ENCODE peak calls at places on chromosomes 12 and 14, in six cellular contexts. One of them, this sample, is unnamed. For H3K4me1, the result is how much of the 10 kb centered on the place peaks cover.

GRCh38 chr12:82880442-82880901 is 193.8 kb downstream of the TMTC2 start:
- DNase-seq in pancreas: peak
- DNase-seq in HAP-1: peak
- DNase-seq in neuronal stem cell: no peak
- DNase-seq in mammary epithelial cell: no peak
- DNase-seq in CD4-positive, CD25-positive, alpha-beta regulatory T cell: no peak
- DNase-seq in this sample: no peak

GRCh38 chr14:80316426-80316825 is 105.1 kb upstream of the DIO2 start:
- DNase-seq in pancreas: no peak
- DNase-seq in HAP-1: no peak
- DNase-seq in neuronal stem cell: no peak
- DNase-seq in mammary epithelial cell: no peak
- DNase-seq in CD4-positive, CD25-positive, alpha-beta regulatory T cell: no peak
- DNase-seq in this sample: no peak

GRCh38 chr14:52377940-52378339 is 63.8 kb downstream of the PTGER2 start:
- DNase-seq in pancreas: no peak
- DNase-seq in HAP-1: no peak
- DNase-seq in neuronal stem cell: no peak
- DNase-seq in mammary epithelial cell: no peak
- DNase-seq in CD4-positive, CD25-positive, alpha-beta regulatory T cell: no peak
- DNase-seq in this sample: no peak

GRCh38 chr14:85660243-85660922 is 130.4 kb downstream of the FLRT2 start:
- DNase-seq in pancreas: no peak
- DNase-seq in HAP-1: no peak
- DNase-seq in neuronal stem cell: no peak
- DNase-seq in mammary epithelial cell: no peak
- DNase-seq in CD4-positive, CD25-positive, alpha-beta regulatory T cell: no peak
- DNase-seq in this sample: no peak

GRCh38 chr14:93006484-93007128 is 83.7 kb downstream of the CHGA start:
- DNase-seq in pancreas: no peak
- DNase-seq in HAP-1: no peak
- DNase-seq in neuronal stem cell: no peak
- DNase-seq in mammary epithelial cell: no peak
- DNase-seq in CD4-positive, CD25-positive, alpha-beta regulatory T cell: no peak
- DNase-seq in this sample: no peak

GRCh38 chr12:106296179-106296877 is 6.2 kb upstream of the TCP11L2 start:
- DNase-seq in pancreas: no peak
- DNase-seq in HAP-1: no peak
- DNase-seq in neuronal stem cell: no peak
- DNase-seq in mammary epithelial cell: peak
- DNase-seq in CD4-positive, CD25-positive, alpha-beta regulatory T cell: no peak
- DNase-seq in this sample: no peak

GRCh38 chr14:104358528-104359300 is 220.3 kb downstream of the KIF26A start:
- DNase-seq in pancreas: no peak
- DNase-seq in HAP-1: peak
- DNase-seq in neuronal stem cell: no peak
- DNase-seq in mammary epithelial cell: no peak
- DNase-seq in CD4-positive, CD25-positive, alpha-beta regulatory T cell: no peak
- DNase-seq in this sample: peak

GRCh38 chr12:27164330-27165045 is 79.6 kb upstream of the STK38L start:
- DNase-seq in pancreas: no peak
- DNase-seq in HAP-1: no peak
- DNase-seq in neuronal stem cell: no peak
- DNase-seq in mammary epithelial cell: no peak
- DNase-seq in CD4-positive, CD25-positive, alpha-beta regulatory T cell: no peak
- DNase-seq in this sample: no peak

GRCh38 chr14:61752626-61753025 is 9.6 kb upstream of the SNAPC1 start:
- DNase-seq in pancreas: no peak
- DNase-seq in HAP-1: no peak
- DNase-seq in neuronal stem cell: no peak
- DNase-seq in mammary epithelial cell: no peak
- DNase-seq in CD4-positive, CD25-positive, alpha-beta regulatory T cell: no peak
- DNase-seq in this sample: no peak

GRCh38 chr14:61570188-61570960 is 124.9 kb upstream of the HIF1A start:
- DNase-seq in pancreas: no peak
- DNase-seq in HAP-1: no peak
- DNase-seq in neuronal stem cell: no peak
- DNase-seq in mammary epithelial cell: no peak
- DNase-seq in CD4-positive, CD25-positive, alpha-beta regulatory T cell: no peak
- DNase-seq in this sample: no peak

GRCh38 chr14:43341921-43342320 is 1165.2 kb downstream of the FSCB start:
- DNase-seq in pancreas: no peak
- DNase-seq in HAP-1: no peak
- DNase-seq in neuronal stem cell: no peak
- DNase-seq in mammary epithelial cell: no peak
- DNase-seq in CD4-positive, CD25-positive, alpha-beta regulatory T cell: no peak
- DNase-seq in this sample: no peak

GRCh38 chr12:81450920-81451739 is 308.0 kb downstream of the PPFIA2 start:
- DNase-seq in pancreas: peak
- DNase-seq in HAP-1: peak
- DNase-seq in neuronal stem cell: peak
- DNase-seq in mammary epithelial cell: peak
- DNase-seq in CD4-positive, CD25-positive, alpha-beta regulatory T cell: no peak
- DNase-seq in this sample: no peak

GRCh38 chr14:81169711-81170103 is 51.1 kb downstream of the GTF2A1 start:
- DNase-seq in pancreas: peak
- DNase-seq in HAP-1: peak
- DNase-seq in neuronal stem cell: no peak
- DNase-seq in mammary epithelial cell: peak
- DNase-seq in CD4-positive, CD25-positive, alpha-beta regulatory T cell: peak
- DNase-seq in this sample: peak

GRCh38 chr14:31243860-31244259 is 36.3 kb upstream of the HECTD1 start:
- DNase-seq in pancreas: no peak
- DNase-seq in HAP-1: no peak
- DNase-seq in neuronal stem cell: no peak
- DNase-seq in mammary epithelial cell: peak
- DNase-seq in CD4-positive, CD25-positive, alpha-beta regulatory T cell: no peak
- DNase-seq in this sample: no peak

GRCh38 chr12:67394600-67394999 is 125.4 kb downstream of the CAND1 start:
- DNase-seq in pancreas: peak
- DNase-seq in HAP-1: no peak
- DNase-seq in neuronal stem cell: no peak
- DNase-seq in mammary epithelial cell: peak
- DNase-seq in CD4-positive, CD25-positive, alpha-beta regulatory T cell: no peak
- DNase-seq in this sample: no peak

GRCh38 chr12:123398177-123398916 is 14.4 kb downstream of the KMT5A start:
- DNase-seq in pancreas: no peak
- DNase-seq in HAP-1: no peak
- DNase-seq in neuronal stem cell: no peak
- DNase-seq in mammary epithelial cell: no peak
- DNase-seq in CD4-positive, CD25-positive, alpha-beta regulatory T cell: no peak
- DNase-seq in this sample: no peak

GRCh38 chr14:32397871-32398640 is 69.0 kb downstream of the AKAP6 start:
- DNase-seq in pancreas: no peak
- DNase-seq in HAP-1: no peak
- DNase-seq in neuronal stem cell: no peak
- DNase-seq in mammary epithelial cell: peak
- DNase-seq in CD4-positive, CD25-positive, alpha-beta regulatory T cell: no peak
- DNase-seq in this sample: no peak

GRCh38 chr12:52258335-52258901 is 16.0 kb upstream of the KRT86 start:
- DNase-seq in pancreas: no peak
- DNase-seq in HAP-1: no peak
- DNase-seq in neuronal stem cell: peak
- DNase-seq in mammary epithelial cell: no peak
- DNase-seq in CD4-positive, CD25-positive, alpha-beta regulatory T cell: no peak
- DNase-seq in this sample: peak

GRCh38 chr12:123041042-123041531 is 60.6 kb downstream of the ARL6IP4 start:
- DNase-seq in pancreas: no peak
- DNase-seq in HAP-1: no peak
- DNase-seq in neuronal stem cell: no peak
- DNase-seq in mammary epithelial cell: no peak
- DNase-seq in CD4-positive, CD25-positive, alpha-beta regulatory T cell: no peak
- DNase-seq in this sample: no peak

GRCh38 chr12:52741378-52742195 is 35.6 kb downstream of the KRT76 start:
- DNase-seq in pancreas: peak
- DNase-seq in HAP-1: peak
- DNase-seq in neuronal stem cell: peak
- DNase-seq in mammary epithelial cell: peak
- DNase-seq in CD4-positive, CD25-positive, alpha-beta regulatory T cell: no peak
- DNase-seq in this sample: peak

GRCh38 chr14:22210906-22211305 is 378.1 kb downstream of the DAD1 start:
- DNase-seq in pancreas: no peak
- DNase-seq in HAP-1: no peak
- DNase-seq in neuronal stem cell: no peak
- DNase-seq in mammary epithelial cell: peak
- DNase-seq in CD4-positive, CD25-positive, alpha-beta regulatory T cell: no peak
- DNase-seq in this sample: no peak

GRCh38 chr14:64692189-64692588 is 12.0 kb upstream of the PLEKHG3 start:
- DNase-seq in pancreas: no peak
- DNase-seq in HAP-1: no peak
- DNase-seq in neuronal stem cell: no peak
- DNase-seq in mammary epithelial cell: peak
- DNase-seq in CD4-positive, CD25-positive, alpha-beta regulatory T cell: no peak
- DNase-seq in this sample: no peak

GRCh38 chr14:50031534-50032313 is 84.6 kb downstream of the VCPKMT start:
- DNase-seq in pancreas: no peak
- DNase-seq in HAP-1: no peak
- DNase-seq in neuronal stem cell: no peak
- DNase-seq in mammary epithelial cell: no peak
- DNase-seq in CD4-positive, CD25-positive, alpha-beta regulatory T cell: no peak
- DNase-seq in this sample: no peak

GRCh38 chr12:67534671-67535070 is 113.9 kb upstream of the DYRK2 start:
- DNase-seq in pancreas: no peak
- DNase-seq in HAP-1: no peak
- DNase-seq in neuronal stem cell: no peak
- DNase-seq in mammary epithelial cell: peak
- DNase-seq in CD4-positive, CD25-positive, alpha-beta regulatory T cell: no peak
- DNase-seq in this sample: no peak

GRCh38 chr12:27463826-27464554 is 17.5 kb downstream of the SMCO2 start:
- DNase-seq in pancreas: no peak
- DNase-seq in HAP-1: no peak
- DNase-seq in neuronal stem cell: no peak
- DNase-seq in mammary epithelial cell: no peak
- DNase-seq in CD4-positive, CD25-positive, alpha-beta regulatory T cell: no peak
- DNase-seq in this sample: peak

DNA sequence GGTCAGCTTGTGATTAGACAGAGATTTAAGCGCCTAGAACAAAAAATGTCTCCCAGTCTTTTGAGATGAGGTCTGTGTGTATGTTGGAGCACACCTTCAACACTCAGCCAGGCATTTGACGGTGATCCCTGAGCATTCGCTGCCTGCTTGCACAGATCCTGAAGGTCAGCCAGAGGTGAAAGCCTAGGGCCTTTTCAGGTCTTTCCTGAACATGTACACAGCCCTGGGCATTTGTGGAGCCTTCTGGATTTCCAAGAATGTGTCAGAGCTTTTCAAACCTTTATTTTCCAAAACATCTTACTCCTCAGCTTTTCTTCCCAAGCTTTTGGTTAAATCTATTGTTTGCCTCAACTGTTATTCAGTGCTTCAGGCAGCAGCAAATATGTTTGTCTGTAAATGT is 59.1 kb upstream of the AMN start:
- DNase-seq in pancreas: no peak
- DNase-seq in HAP-1: peak
- DNase-seq in neuronal stem cell: no peak
- DNase-seq in mammary epithelial cell: no peak
- DNase-seq in CD4-positive, CD25-positive, alpha-beta regulatory T cell: no peak
- DNase-seq in this sample: no peak
- H3K4me1 ChIP-seq in pancreas: under half
- H3K4me1 ChIP-seq in HAP-1: under half
- H3K4me1 ChIP-seq in neuronal stem cell: under half
- H3K4me1 ChIP-seq in mammary epithelial cell: under half
- H3K4me1 ChIP-seq in CD4-positive, CD25-positive, alpha-beta regulatory T cell: under half
- H3K4me1 ChIP-seq in this sample: under half

GRCh38 chr12:108580531-108580930 is 17.4 kb downstream of the TMEM119 start:
- DNase-seq in pancreas: no peak
- DNase-seq in HAP-1: no peak
- DNase-seq in neuronal stem cell: no peak
- DNase-seq in mammary epithelial cell: no peak
- DNase-seq in CD4-positive, CD25-positive, alpha-beta regulatory T cell: no peak
- DNase-seq in this sample: no peak
- H3K4me1 ChIP-seq in pancreas: under half
- H3K4me1 ChIP-seq in HAP-1: under half
- H3K4me1 ChIP-seq in neuronal stem cell: under half
- H3K4me1 ChIP-seq in mammary epithelial cell: under half
- H3K4me1 ChIP-seq in CD4-positive, CD25-positive, alpha-beta regulatory T cell: under half
- H3K4me1 ChIP-seq in this sample: under half

GRCh38 chr14:90609376-90609775 is 206.9 kb downstream of the TTC7B start:
- DNase-seq in pancreas: no peak
- DNase-seq in HAP-1: no peak
- DNase-seq in neuronal stem cell: no peak
- DNase-seq in mammary epithelial cell: no peak
- DNase-seq in CD4-positive, CD25-positive, alpha-beta regulatory T cell: no peak
- DNase-seq in this sample: no peak

GRCh38 chr14:90608281-90608680 is 207.9 kb downstream of the TTC7B start:
- DNase-seq in pancreas: no peak
- DNase-seq in HAP-1: no peak
- DNase-seq in neuronal stem cell: no peak
- DNase-seq in mammary epithelial cell: no peak
- DNase-seq in CD4-positive, CD25-positive, alpha-beta regulatory T cell: no peak
- DNase-seq in this sample: no peak

GRCh38 chr14:90607141-90607540 is 209.1 kb downstream of the TTC7B start:
- DNase-seq in pancreas: no peak
- DNase-seq in HAP-1: no peak
- DNase-seq in neuronal stem cell: no peak
- DNase-seq in mammary epithelial cell: no peak
- DNase-seq in CD4-positive, CD25-positive, alpha-beta regulatory T cell: no peak
- DNase-seq in this sample: no peak

GRCh38 chr14:90610641-90611040 is 205.6 kb downstream of the TTC7B start:
- DNase-seq in pancreas: no peak
- DNase-seq in HAP-1: no peak
- DNase-seq in neuronal stem cell: no peak
- DNase-seq in mammary epithelial cell: no peak
- DNase-seq in CD4-positive, CD25-positive, alpha-beta regulatory T cell: no peak
- DNase-seq in this sample: no peak

GRCh38 chr14:90608925-90609324 is 207.3 kb downstream of the TTC7B start:
- DNase-seq in pancreas: no peak
- DNase-seq in HAP-1: no peak
- DNase-seq in neuronal stem cell: no peak
- DNase-seq in mammary epithelial cell: no peak
- DNase-seq in CD4-positive, CD25-positive, alpha-beta regulatory T cell: no peak
- DNase-seq in this sample: no peak
- H3K4me1 ChIP-seq in pancreas: under half
- H3K4me1 ChIP-seq in HAP-1: under half
- H3K4me1 ChIP-seq in neuronal stem cell: under half
- H3K4me1 ChIP-seq in mammary epithelial cell: under half
- H3K4me1 ChIP-seq in CD4-positive, CD25-positive, alpha-beta regulatory T cell: under half
- H3K4me1 ChIP-seq in this sample: under half

GRCh38 chr12:111439657-111440151 is 34.0 kb downstream of the SH2B3 start:
- DNase-seq in pancreas: no peak
- DNase-seq in HAP-1: no peak
- DNase-seq in neuronal stem cell: no peak
- DNase-seq in mammary epithelial cell: no peak
- DNase-seq in CD4-positive, CD25-positive, alpha-beta regulatory T cell: no peak
- DNase-seq in this sample: no peak
- H3K4me1 ChIP-seq in pancreas: under half
- H3K4me1 ChIP-seq in HAP-1: under half
- H3K4me1 ChIP-seq in neuronal stem cell: under half
- H3K4me1 ChIP-seq in mammary epithelial cell: half or more
- H3K4me1 ChIP-seq in CD4-positive, CD25-positive, alpha-beta regulatory T cell: half or more
- H3K4me1 ChIP-seq in this sample: half or more

GRCh38 chr12:93918262-93918661 is 230.1 kb upstream of the PLXNC1 start:
- DNase-seq in pancreas: no peak
- DNase-seq in HAP-1: no peak
- DNase-seq in neuronal stem cell: no peak
- DNase-seq in mammary epithelial cell: no peak
- DNase-seq in CD4-positive, CD25-positive, alpha-beta regulatory T cell: no peak
- DNase-seq in this sample: no peak
- H3K4me1 ChIP-seq in pancreas: under half
- H3K4me1 ChIP-seq in HAP-1: under half
- H3K4me1 ChIP-seq in neuronal stem cell: under half
- H3K4me1 ChIP-seq in mammary epithelial cell: under half
- H3K4me1 ChIP-seq in CD4-positive, CD25-positive, alpha-beta regulatory T cell: under half
- H3K4me1 ChIP-seq in this sample: under half

This sample was measured in lower lobe of right lung.